ENCODE peak calls at places on chromosomes 16 and 17, in six cellular contexts. One of them, this sample, is unnamed.

GRCh38 chr17:58092101-58092796 is 9.0 kb downstream of the DYNLL2 start:
- DNase-seq in HepG2: no peak
- DNase-seq in K562: no peak
- DNase-seq in SK-N-SH: no peak
- DNase-seq in H1: no peak
- DNase-seq in GM12878: no peak
- DNase-seq in this sample: no peak

GRCh38 chr17:80683625-80684100 is 139.0 kb downstream of the RPTOR start:
- DNase-seq in HepG2: no peak
- DNase-seq in K562: no peak
- DNase-seq in SK-N-SH: no peak
- DNase-seq in H1: no peak
- DNase-seq in GM12878: no peak
- DNase-seq in this sample: no peak

GRCh38 chr17:9003355-9004131 is 17.8 kb upstream of the NTN1 start:
- DNase-seq in HepG2: no peak
- DNase-seq in K562: no peak
- DNase-seq in SK-N-SH: peak; percentile 35
- DNase-seq in H1: no peak
- DNase-seq in GM12878: no peak
- DNase-seq in this sample: no peak

GRCh38 chr16:24036614-24037013 is 200.8 kb downstream of the PRKCB start:
- DNase-seq in HepG2: peak; percentile 46
- DNase-seq in K562: peak; percentile 43
- DNase-seq in SK-N-SH: peak; percentile 79
- DNase-seq in H1: no peak
- DNase-seq in GM12878: no peak
- DNase-seq in this sample: peak; percentile 11

GRCh38 chr16:76226011-76226410 is 51.2 kb upstream of the CNTNAP4 start:
- DNase-seq in HepG2: no peak
- DNase-seq in K562: no peak
- DNase-seq in SK-N-SH: no peak
- DNase-seq in H1: no peak
- DNase-seq in GM12878: no peak
- DNase-seq in this sample: no peak

GRCh38 chr17:17739388-17740066 is 58.3 kb downstream of the RAI1 start:
- DNase-seq in HepG2: no peak
- DNase-seq in K562: peak; percentile 50
- DNase-seq in SK-N-SH: peak; percentile 78
- DNase-seq in H1: no peak
- DNase-seq in GM12878: no peak
- DNase-seq in this sample: no peak

GRCh38 chr16:30066882-30067583 is 1.5 kb downstream of the ALDOA start:
- DNase-seq in HepG2: no peak
- DNase-seq in K562: no peak
- DNase-seq in SK-N-SH: peak; percentile 12
- DNase-seq in H1: no peak
- DNase-seq in GM12878: no peak
- DNase-seq in this sample: peak; percentile 71

GRCh38 chr16:13573903-13574302 is 346.1 kb upstream of the ERCC4 start:
- DNase-seq in HepG2: no peak
- DNase-seq in K562: no peak
- DNase-seq in SK-N-SH: no peak
- DNase-seq in H1: no peak
- DNase-seq in GM12878: no peak
- DNase-seq in this sample: no peak

GRCh38 chr16:5490499-5490898 is 392.9 kb upstream of the EEF2KMT start:
- DNase-seq in HepG2: peak; percentile 43
- DNase-seq in K562: peak; percentile 71
- DNase-seq in SK-N-SH: peak; percentile 70
- DNase-seq in H1: no peak
- DNase-seq in GM12878: no peak
- DNase-seq in this sample: peak; percentile 35

GRCh38 chr16:81946206-81946605 is 65.1 kb downstream of the SDR42E1 start:
- DNase-seq in HepG2: no peak
- DNase-seq in K562: no peak
- DNase-seq in SK-N-SH: no peak
- DNase-seq in H1: no peak
- DNase-seq in GM12878: no peak
- DNase-seq in this sample: no peak

GRCh38 chr16:4556112-4556511 is at the start of gene C16orf96:
- DNase-seq in HepG2: no peak
- DNase-seq in K562: no peak
- DNase-seq in SK-N-SH: no peak
- DNase-seq in H1: no peak
- DNase-seq in GM12878: no peak
- DNase-seq in this sample: no peak

GRCh38 chr16:23072084-23072599 is 77.1 kb downstream of the USP31 start:
- DNase-seq in HepG2: no peak
- DNase-seq in K562: no peak
- DNase-seq in SK-N-SH: peak; percentile 71
- DNase-seq in H1: no peak
- DNase-seq in GM12878: no peak
- DNase-seq in this sample: no peak

GRCh38 chr16:72362476-72362875 is 190.5 kb upstream of the PMFBP1 start:
- DNase-seq in HepG2: peak; percentile 12
- DNase-seq in K562: no peak
- DNase-seq in SK-N-SH: no peak
- DNase-seq in H1: no peak
- DNase-seq in GM12878: no peak
- DNase-seq in this sample: no peak

GRCh38 chr16:24853830-24854229 is 8.1 kb downstream of the SLC5A11 start:
- DNase-seq in HepG2: no peak
- DNase-seq in K562: no peak
- DNase-seq in SK-N-SH: peak; percentile 75
- DNase-seq in H1: no peak
- DNase-seq in GM12878: no peak
- DNase-seq in this sample: no peak

GRCh38 chr17:50533185-50533584 is 650 bp downstream of the EPN3 start:
- DNase-seq in HepG2: no peak
- DNase-seq in K562: no peak
- DNase-seq in SK-N-SH: peak; percentile 64
- DNase-seq in H1: no peak
- DNase-seq in GM12878: no peak
- DNase-seq in this sample: no peak

GRCh38 chr16:53952215-53953208 is 248.6 kb downstream of the FTO start:
- DNase-seq in HepG2: no peak
- DNase-seq in K562: no peak
- DNase-seq in SK-N-SH: no peak
- DNase-seq in H1: no peak
- DNase-seq in GM12878: no peak
- DNase-seq in this sample: no peak

GRCh38 chr16:30903002-30903401 is 6.6 kb downstream of the CTF1 start:
- DNase-seq in HepG2: no peak
- DNase-seq in K562: peak; percentile 77
- DNase-seq in SK-N-SH: no peak
- DNase-seq in H1: no peak
- DNase-seq in GM12878: no peak
- DNase-seq in this sample: peak; percentile 16

GRCh38 chr16:46648656-46649055 is 27.5 kb upstream of the SHCBP1 start:
- DNase-seq in HepG2: no peak
- DNase-seq in K562: no peak
- DNase-seq in SK-N-SH: no peak
- DNase-seq in H1: no peak
- DNase-seq in GM12878: no peak
- DNase-seq in this sample: no peak

GRCh38 chr17:65799869-65800268 is 238.4 kb upstream of the AXIN2 start:
- DNase-seq in HepG2: no peak
- DNase-seq in K562: no peak
- DNase-seq in SK-N-SH: no peak
- DNase-seq in H1: no peak
- DNase-seq in GM12878: no peak
- DNase-seq in this sample: no peak

GRCh38 chr17:1709403-1709891 is 730 bp downstream of the TLCD2 start:
- DNase-seq in HepG2: no peak
- DNase-seq in K562: no peak
- DNase-seq in SK-N-SH: peak; percentile 62
- DNase-seq in H1: no peak
- DNase-seq in GM12878: no peak
- DNase-seq in this sample: peak; percentile 55

GRCh38 chr16:53924311-53924860 is 220.4 kb downstream of the FTO start:
- DNase-seq in HepG2: no peak
- DNase-seq in K562: peak; percentile 38
- DNase-seq in SK-N-SH: no peak
- DNase-seq in H1: no peak
- DNase-seq in GM12878: no peak
- DNase-seq in this sample: no peak

GRCh38 chr17:77927777-77928518 is 30.6 kb upstream of the TNRC6C start:
- DNase-seq in HepG2: no peak
- DNase-seq in K562: no peak
- DNase-seq in SK-N-SH: peak; percentile 74
- DNase-seq in H1: no peak
- DNase-seq in GM12878: no peak
- DNase-seq in this sample: no peak

GRCh38 chr16:67192781-67193260 is 866 bp downstream of the E2F4 start:
- DNase-seq in HepG2: no peak
- DNase-seq in K562: no peak
- DNase-seq in SK-N-SH: peak; percentile 44
- DNase-seq in H1: no peak
- DNase-seq in GM12878: no peak
- DNase-seq in this sample: no peak

GRCh38 chr16:77457046-77457445 is 22.2 kb upstream of the ADAMTS18 start:
- DNase-seq in HepG2: no peak
- DNase-seq in K562: no peak
- DNase-seq in SK-N-SH: no peak
- DNase-seq in H1: no peak
- DNase-seq in GM12878: no peak
- DNase-seq in this sample: no peak

GRCh38 chr17:65664696-65665095 is 103.2 kb upstream of the AXIN2 start:
- DNase-seq in HepG2: no peak
- DNase-seq in K562: no peak
- DNase-seq in SK-N-SH: no peak
- DNase-seq in H1: no peak
- DNase-seq in GM12878: no peak
- DNase-seq in this sample: no peak

GRCh38 chr16:84769416-84769815 is 50.4 kb upstream of the CRISPLD2 start:
- DNase-seq in HepG2: no peak
- DNase-seq in K562: no peak
- DNase-seq in SK-N-SH: no peak
- DNase-seq in H1: no peak
- DNase-seq in GM12878: no peak
- DNase-seq in this sample: no peak

GRCh38 chr16:84768798-84769177 is 51.0 kb upstream of the CRISPLD2 start:
- DNase-seq in HepG2: no peak
- DNase-seq in K562: no peak
- DNase-seq in SK-N-SH: peak; percentile 67
- DNase-seq in H1: no peak
- DNase-seq in GM12878: no peak
- DNase-seq in this sample: no peak

GRCh38 chr16:84765606-84766580 is 53.9 kb upstream of the CRISPLD2 start:
- DNase-seq in HepG2: no peak
- DNase-seq in K562: no peak
- DNase-seq in SK-N-SH: no peak
- DNase-seq in H1: no peak
- DNase-seq in GM12878: no peak
- DNase-seq in this sample: no peak

GRCh38 chr16:84766978-84767773 is 52.6 kb upstream of the CRISPLD2 start:
- DNase-seq in HepG2: no peak
- DNase-seq in K562: no peak
- DNase-seq in SK-N-SH: no peak
- DNase-seq in H1: no peak
- DNase-seq in GM12878: no peak
- DNase-seq in this sample: no peak

GRCh38 chr16:84768061-84768797 is 51.6 kb upstream of the CRISPLD2 start:
- DNase-seq in HepG2: no peak
- DNase-seq in K562: no peak
- DNase-seq in SK-N-SH: peak; percentile 81
- DNase-seq in H1: no peak
- DNase-seq in GM12878: no peak
- DNase-seq in this sample: no peak
- TF ChIP-seq GABPA in HepG2: no peak
- TF ChIP-seq GABPA in K562: no peak
- TF ChIP-seq GABPA in SK-N-SH: no peak
- TF ChIP-seq GABPA in H1: no peak
- TF ChIP-seq GABPA in GM12878: no peak
- TF ChIP-seq GABPA in this sample: no peak

GRCh38 chr17:75641343-75641742 is 8.1 kb downstream of the SMIM5 start:
- DNase-seq in HepG2: no peak
- DNase-seq in K562: no peak
- DNase-seq in SK-N-SH: no peak
- DNase-seq in H1: no peak
- DNase-seq in GM12878: no peak
- DNase-seq in this sample: no peak

GRCh38 chr17:75645501-75645888 is 12.3 kb downstream of the SMIM5 start:
- DNase-seq in HepG2: no peak
- DNase-seq in K562: no peak
- DNase-seq in SK-N-SH: peak; percentile 22
- DNase-seq in H1: no peak
- DNase-seq in GM12878: no peak
- DNase-seq in this sample: no peak

GRCh38 chr17:75640556-75641119 is 7.4 kb downstream of the SMIM5 start:
- DNase-seq in HepG2: no peak
- DNase-seq in K562: no peak
- DNase-seq in SK-N-SH: no peak
- DNase-seq in H1: no peak
- DNase-seq in GM12878: no peak
- DNase-seq in this sample: no peak

GRCh38 chr17:75642221-75643032 is 9.2 kb downstream of the SMIM5 start:
- DNase-seq in HepG2: no peak
- DNase-seq in K562: peak; percentile 78
- DNase-seq in SK-N-SH: no peak
- DNase-seq in H1: no peak
- DNase-seq in GM12878: no peak
- DNase-seq in this sample: no peak

GRCh38 chr17:75643033-75644017 is 10.1 kb downstream of the SMIM5 start:
- DNase-seq in HepG2: no peak
- DNase-seq in K562: no peak
- DNase-seq in SK-N-SH: no peak
- DNase-seq in H1: no peak
- DNase-seq in GM12878: no peak
- DNase-seq in this sample: no peak
- H3K27ac ChIP-seq in HepG2: no peak overlapping the region
- H3K27ac ChIP-seq in K562: no peak overlapping the region
- H3K27ac ChIP-seq in SK-N-SH: no peak overlapping the region
- H3K27ac ChIP-seq in H1: peak overlapping the region; percentile 69
- H3K27ac ChIP-seq in GM12878: no peak overlapping the region
- H3K27ac ChIP-seq in this sample: no peak overlapping the region

GRCh38 chr16:57372372-57373116 is at the start of gene CX3CL1:
- DNase-seq in HepG2: peak; percentile 99
- DNase-seq in K562: no peak
- DNase-seq in SK-N-SH: peak; percentile 92
- DNase-seq in H1: no peak
- DNase-seq in GM12878: no peak
- DNase-seq in this sample: no peak
- TF ChIP-seq GABPA in HepG2: no peak
- TF ChIP-seq GABPA in K562: no peak
- TF ChIP-seq GABPA in SK-N-SH: no peak
- TF ChIP-seq GABPA in H1: no peak
- TF ChIP-seq GABPA in GM12878: no peak
- TF ChIP-seq GABPA in this sample: no peak

DNA sequence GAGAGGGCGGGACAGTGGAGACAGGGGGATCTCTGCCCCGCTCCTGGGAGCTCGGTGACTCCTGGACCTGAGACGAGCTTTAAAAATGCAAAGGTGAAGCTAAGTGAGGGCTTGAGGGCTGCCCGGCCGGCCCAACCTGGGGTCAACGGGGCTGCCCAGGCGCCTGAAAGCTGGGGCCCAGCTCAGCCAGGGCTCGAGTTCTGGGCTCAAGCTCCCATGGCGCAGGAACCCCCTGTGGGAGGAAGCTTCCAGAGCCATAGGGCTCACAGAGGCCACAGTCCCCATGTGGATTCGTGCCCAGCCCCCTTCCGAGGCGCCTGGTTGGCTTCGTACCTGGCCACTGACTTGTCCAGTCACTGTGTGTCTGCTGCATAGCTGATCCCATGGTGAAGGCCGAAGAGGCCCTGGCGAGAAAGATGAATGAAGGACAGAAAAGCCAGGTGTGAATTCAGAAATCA is 75.8 kb upstream of the GSE1 start:
- DNase-seq in HepG2: no peak
- DNase-seq in K562: no peak
- DNase-seq in SK-N-SH: no peak
- DNase-seq in H1: no peak
- DNase-seq in GM12878: no peak
- DNase-seq in this sample: no peak
- H3K27ac ChIP-seq in HepG2: peak overlapping the region; percentile 90
- H3K27ac ChIP-seq in K562: no peak overlapping the region
- H3K27ac ChIP-seq in SK-N-SH: peak overlapping the region; percentile 36
- H3K27ac ChIP-seq in H1: no peak overlapping the region
- H3K27ac ChIP-seq in GM12878: no peak overlapping the region
- H3K27ac ChIP-seq in this sample: no peak overlapping the region

This sample was measured in HL-60.